ENCODE peak calls at places on chromosomes 16 and 17, in six cellular contexts. One of them, this sample, is unnamed.

GRCh38 chr16:61831351-61831933 is 204.8 kb downstream of the CDH8 start:
- DNase-seq in tibial artery: no peak
- DNase-seq in right atrium auricular region: no peak
- DNase-seq in right lobe of liver: no peak
- DNase-seq in neuronal stem cell: no peak
- DNase-seq in HCT116: no peak
- DNase-seq in this sample: no peak

GRCh38 chr16:65547799-65548446 is 426.1 kb upstream of the CDH11 start:
- DNase-seq in HCT116: no peak
- DNase-seq in neuronal stem cell: peak; percentile 9
- DNase-seq in tibial artery: no peak
- DNase-seq in right atrium auricular region: no peak
- DNase-seq in right lobe of liver: no peak
- DNase-seq in this sample: no peak

GRCh38 chr17:39064374-39064773 is 87.1 kb downstream of the PLXDC1 start:
- DNase-seq in tibial artery: no peak
- DNase-seq in right lobe of liver: no peak
- DNase-seq in HCT116: no peak
- DNase-seq in neuronal stem cell: no peak
- DNase-seq in right atrium auricular region: no peak
- DNase-seq in this sample: no peak

GRCh38 chr17:18280239-18280638 is 19.8 kb downstream of the MIEF2 start:
- DNase-seq in right atrium auricular region: no peak
- DNase-seq in right lobe of liver: no peak
- DNase-seq in HCT116: no peak
- DNase-seq in tibial artery: no peak
- DNase-seq in neuronal stem cell: no peak
- DNase-seq in this sample: no peak

GRCh38 chr17:28345420-28346198 is 10.0 kb downstream of the TNFAIP1 start:
- DNase-seq in neuronal stem cell: no peak
- DNase-seq in right atrium auricular region: no peak
- DNase-seq in HCT116: no peak
- DNase-seq in right lobe of liver: peak; percentile 62
- DNase-seq in tibial artery: no peak
- DNase-seq in this sample: peak; percentile 47

GRCh38 chr17:58306131-58306951 is 22.3 kb downstream of the TSPOAP1 start:
- DNase-seq in neuronal stem cell: no peak
- DNase-seq in HCT116: no peak
- DNase-seq in tibial artery: no peak
- DNase-seq in right atrium auricular region: no peak
- DNase-seq in right lobe of liver: no peak
- DNase-seq in this sample: no peak

GRCh38 chr16:19696312-19696711 is 21.7 kb downstream of the KNOP1 start:
- DNase-seq in right atrium auricular region: peak; percentile 93
- DNase-seq in tibial artery: peak; percentile 87
- DNase-seq in right lobe of liver: peak; percentile 74
- DNase-seq in neuronal stem cell: no peak
- DNase-seq in HCT116: no peak
- DNase-seq in this sample: peak; percentile 74

GRCh38 chr16:82735176-82735575 is 108.4 kb downstream of the CDH13 start:
- DNase-seq in tibial artery: no peak
- DNase-seq in right lobe of liver: no peak
- DNase-seq in neuronal stem cell: no peak
- DNase-seq in right atrium auricular region: no peak
- DNase-seq in HCT116: no peak
- DNase-seq in this sample: no peak

GRCh38 chr17:78974635-78975591 is 4.8 kb downstream of the LGALS3BP start:
- DNase-seq in HCT116: peak; percentile 67
- DNase-seq in tibial artery: peak; percentile 92
- DNase-seq in right atrium auricular region: peak; percentile 88
- DNase-seq in right lobe of liver: peak; percentile 57
- DNase-seq in neuronal stem cell: no peak
- DNase-seq in this sample: peak; percentile 85

GRCh38 chr16:2056077-2056476 is 8.3 kb downstream of the TSC2 start:
- DNase-seq in right lobe of liver: peak; percentile 65
- DNase-seq in HCT116: no peak
- DNase-seq in right atrium auricular region: no peak
- DNase-seq in neuronal stem cell: no peak
- DNase-seq in tibial artery: no peak
- DNase-seq in this sample: no peak

GRCh38 chr17:81000631-81001357 is 9.2 kb downstream of the CHMP6 start:
- DNase-seq in tibial artery: no peak
- DNase-seq in neuronal stem cell: no peak
- DNase-seq in right lobe of liver: peak; percentile 72
- DNase-seq in HCT116: no peak
- DNase-seq in right atrium auricular region: no peak
- DNase-seq in this sample: no peak

GRCh38 chr17:28518578-28518977 is 12.4 kb downstream of the FOXN1 start:
- DNase-seq in right atrium auricular region: no peak
- DNase-seq in right lobe of liver: no peak
- DNase-seq in HCT116: no peak
- DNase-seq in neuronal stem cell: no peak
- DNase-seq in tibial artery: no peak
- DNase-seq in this sample: no peak

GRCh38 chr16:66881014-66881417 is 701 bp downstream of the PDP2 start:
- DNase-seq in right atrium auricular region: no peak
- DNase-seq in tibial artery: no peak
- DNase-seq in neuronal stem cell: peak; percentile 24
- DNase-seq in right lobe of liver: no peak
- DNase-seq in HCT116: no peak
- DNase-seq in this sample: no peak

GRCh38 chr17:31878703-31879073 is 19.6 kb upstream of the COPRS start:
- DNase-seq in tibial artery: no peak
- DNase-seq in right lobe of liver: no peak
- DNase-seq in HCT116: no peak
- DNase-seq in neuronal stem cell: no peak
- DNase-seq in right atrium auricular region: no peak
- DNase-seq in this sample: no peak

GRCh38 chr17:76887809-76888208 is 19.6 kb downstream of the MGAT5B start:
- DNase-seq in right lobe of liver: no peak
- DNase-seq in right atrium auricular region: no peak
- DNase-seq in neuronal stem cell: no peak
- DNase-seq in HCT116: no peak
- DNase-seq in tibial artery: no peak
- DNase-seq in this sample: no peak

GRCh38 chr16:11315499-11315898 is 29.8 kb upstream of the RMI2 start:
- DNase-seq in right atrium auricular region: no peak
- DNase-seq in right lobe of liver: no peak
- DNase-seq in neuronal stem cell: peak; percentile 82
- DNase-seq in HCT116: no peak
- DNase-seq in tibial artery: no peak
- DNase-seq in this sample: no peak

GRCh38 chr17:17780941-17781590 is 55.7 kb downstream of the SREBF1 start:
- DNase-seq in right atrium auricular region: no peak
- DNase-seq in tibial artery: peak; percentile 81
- DNase-seq in right lobe of liver: no peak
- DNase-seq in neuronal stem cell: peak; percentile 68
- DNase-seq in HCT116: no peak
- DNase-seq in this sample: no peak

DNA sequence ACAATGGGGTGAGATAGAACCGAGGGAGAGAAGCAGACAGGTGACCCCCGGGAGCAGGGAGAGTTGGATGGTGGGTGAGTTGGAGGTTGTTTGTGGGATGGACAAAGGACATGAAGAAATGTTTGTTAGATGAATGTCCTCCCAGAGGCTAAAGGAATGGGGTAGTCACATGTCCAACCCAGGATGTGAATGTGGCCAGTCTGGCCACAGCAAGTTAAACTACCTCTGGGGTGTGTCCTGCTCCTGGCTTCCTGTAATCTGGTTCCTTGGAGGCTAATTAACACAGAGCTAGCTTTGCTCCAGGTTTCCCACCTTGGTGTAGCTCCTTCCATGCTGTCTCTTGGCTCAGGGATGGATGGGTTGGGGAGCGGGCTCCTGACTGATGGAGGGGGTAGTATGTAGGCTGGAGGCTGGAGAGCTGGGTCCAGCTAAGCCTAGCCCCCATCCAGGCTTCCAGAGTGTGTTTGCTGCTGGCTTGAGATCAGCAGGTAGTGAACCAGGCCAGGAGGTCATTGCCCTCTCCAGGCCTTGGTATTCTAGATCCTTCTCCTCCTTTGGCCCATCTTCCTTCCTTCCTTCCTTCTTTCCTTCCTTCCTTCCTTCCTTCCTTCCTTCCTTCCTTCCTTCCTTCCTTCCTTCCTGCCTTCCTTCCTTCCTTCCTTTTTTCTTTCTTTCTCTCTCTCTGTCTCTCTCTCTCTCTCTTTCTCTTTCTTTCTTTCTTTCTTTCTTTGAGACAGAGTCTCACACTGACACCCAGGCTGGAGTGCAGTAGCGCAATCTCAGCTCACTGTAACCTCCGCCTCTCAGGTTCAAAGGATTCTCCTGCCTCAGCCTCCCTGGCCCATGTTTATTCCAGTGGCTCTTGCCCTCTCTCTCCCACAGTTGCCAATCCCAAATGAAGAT is 28.0 kb upstream of the UBE2G1 start:
- DNase-seq in HCT116: no peak
- DNase-seq in right atrium auricular region: no peak
- DNase-seq in neuronal stem cell: no peak
- DNase-seq in tibial artery: no peak
- DNase-seq in right lobe of liver: no peak
- DNase-seq in this sample: no peak
- H3K4me3 ChIP-seq in HCT116: no peak overlapping the region
- H3K4me3 ChIP-seq in right atrium auricular region: no peak overlapping the region
- H3K4me3 ChIP-seq in neuronal stem cell: no peak overlapping the region
- H3K4me3 ChIP-seq in tibial artery: no peak overlapping the region
- H3K4me3 ChIP-seq in right lobe of liver: no peak overlapping the region
- H3K4me3 ChIP-seq in this sample: no peak overlapping the region

DNA sequence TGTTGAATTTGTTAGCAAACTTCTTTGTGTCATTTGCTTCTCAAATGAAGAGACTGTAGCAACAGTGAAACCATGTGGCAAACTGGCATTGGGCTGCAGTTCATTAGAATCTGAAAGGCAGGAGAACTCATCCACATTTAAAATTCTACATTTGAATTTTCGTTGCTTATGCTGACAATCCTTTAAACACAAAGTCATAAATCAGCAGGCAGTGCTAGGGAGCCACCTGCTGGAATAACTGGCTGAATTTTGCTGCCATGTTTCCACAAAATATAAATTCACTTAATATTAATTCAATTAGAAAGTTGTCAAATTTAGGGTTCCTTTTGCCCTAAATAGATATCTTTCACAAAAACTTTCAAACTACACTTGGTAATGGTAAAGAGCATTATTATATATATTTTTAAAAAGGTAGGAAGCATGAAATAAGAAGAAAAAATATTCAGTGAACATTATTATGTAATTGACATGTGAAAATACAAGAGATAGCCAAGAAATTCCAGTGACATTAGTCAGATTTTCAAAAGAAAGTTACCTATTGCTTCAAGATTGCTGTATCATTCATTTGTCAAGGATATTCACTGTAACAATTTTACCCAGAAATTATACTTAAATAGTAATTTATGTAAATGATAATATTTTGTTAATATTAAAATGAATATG is 350.1 kb downstream of the KIF2B start:
- DNase-seq in right atrium auricular region: no peak
- DNase-seq in HCT116: no peak
- DNase-seq in tibial artery: no peak
- DNase-seq in right lobe of liver: no peak
- DNase-seq in neuronal stem cell: no peak
- DNase-seq in this sample: no peak
- H3K9me3 ChIP-seq in right atrium auricular region: no peaks in the 10 kb centered on the region
- H3K9me3 ChIP-seq in HCT116: peaks cover 36% of the 10 kb centered on the region
- H3K9me3 ChIP-seq in tibial artery: no peaks in the 10 kb centered on the region
- H3K9me3 ChIP-seq in right lobe of liver: no peaks in the 10 kb centered on the region
- H3K9me3 ChIP-seq in neuronal stem cell: no peaks in the 10 kb centered on the region
- H3K9me3 ChIP-seq in this sample: no peaks in the 10 kb centered on the region

GRCh38 chr17:8138672-8139371 is 13.4 kb downstream of the PER1 start:
- DNase-seq in neuronal stem cell: peak; percentile 97
- DNase-seq in HCT116: peak; percentile 95
- DNase-seq in right lobe of liver: peak; percentile 91
- DNase-seq in tibial artery: peak; percentile 98
- DNase-seq in right atrium auricular region: peak; percentile 97
- DNase-seq in this sample: peak; percentile 96

GRCh38 chr17:8137645-8138342 is 13.9 kb upstream of the HES7 start:
- DNase-seq in tibial artery: peak; percentile 70
- DNase-seq in right lobe of liver: no peak
- DNase-seq in HCT116: no peak
- DNase-seq in right atrium auricular region: no peak
- DNase-seq in neuronal stem cell: no peak
- DNase-seq in this sample: no peak

GRCh38 chr17:8140413-8141029 is 11.7 kb downstream of the PER1 start:
- DNase-seq in right atrium auricular region: no peak
- DNase-seq in HCT116: no peak
- DNase-seq in right lobe of liver: no peak
- DNase-seq in tibial artery: peak; percentile 74
- DNase-seq in neuronal stem cell: no peak
- DNase-seq in this sample: no peak

GRCh38 chr17:8140058-8140412 is 12.2 kb downstream of the PER1 start:
- DNase-seq in tibial artery: peak; percentile 79
- DNase-seq in right atrium auricular region: no peak
- DNase-seq in neuronal stem cell: no peak
- DNase-seq in right lobe of liver: no peak
- DNase-seq in HCT116: no peak
- DNase-seq in this sample: peak; percentile 60

DNA sequence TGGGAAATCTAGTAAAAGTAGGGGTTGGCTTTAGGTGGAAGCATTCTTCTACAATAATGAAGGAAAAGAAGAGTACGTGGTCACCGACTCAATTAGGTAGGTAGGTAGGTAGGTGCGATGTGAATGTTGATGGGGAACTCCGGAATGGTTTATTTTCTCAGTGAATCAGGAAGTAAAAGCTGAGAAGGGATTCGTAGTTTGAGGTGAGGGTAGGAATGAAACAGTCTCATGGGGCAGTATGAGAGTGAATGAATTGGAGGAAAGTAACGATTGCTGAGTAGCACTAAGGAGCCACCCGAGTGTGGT is 13.9 kb downstream of the PER1 start:
- DNase-seq in neuronal stem cell: no peak
- DNase-seq in HCT116: no peak
- DNase-seq in right lobe of liver: no peak
- DNase-seq in tibial artery: no peak
- DNase-seq in right atrium auricular region: no peak
- DNase-seq in this sample: no peak
- H3K4me1 ChIP-seq in neuronal stem cell: peaks cover 11% of the 10 kb centered on the region
- H3K4me1 ChIP-seq in HCT116: peaks cover 66% of the 10 kb centered on the region
- H3K4me1 ChIP-seq in right lobe of liver: peaks cover 9% of the 10 kb centered on the region
- H3K4me1 ChIP-seq in tibial artery: peaks cover 46% of the 10 kb centered on the region
- H3K4me1 ChIP-seq in right atrium auricular region: peaks cover 36% of the 10 kb centered on the region
- H3K4me1 ChIP-seq in this sample: peaks cover 14% of the 10 kb centered on the region

DNA sequence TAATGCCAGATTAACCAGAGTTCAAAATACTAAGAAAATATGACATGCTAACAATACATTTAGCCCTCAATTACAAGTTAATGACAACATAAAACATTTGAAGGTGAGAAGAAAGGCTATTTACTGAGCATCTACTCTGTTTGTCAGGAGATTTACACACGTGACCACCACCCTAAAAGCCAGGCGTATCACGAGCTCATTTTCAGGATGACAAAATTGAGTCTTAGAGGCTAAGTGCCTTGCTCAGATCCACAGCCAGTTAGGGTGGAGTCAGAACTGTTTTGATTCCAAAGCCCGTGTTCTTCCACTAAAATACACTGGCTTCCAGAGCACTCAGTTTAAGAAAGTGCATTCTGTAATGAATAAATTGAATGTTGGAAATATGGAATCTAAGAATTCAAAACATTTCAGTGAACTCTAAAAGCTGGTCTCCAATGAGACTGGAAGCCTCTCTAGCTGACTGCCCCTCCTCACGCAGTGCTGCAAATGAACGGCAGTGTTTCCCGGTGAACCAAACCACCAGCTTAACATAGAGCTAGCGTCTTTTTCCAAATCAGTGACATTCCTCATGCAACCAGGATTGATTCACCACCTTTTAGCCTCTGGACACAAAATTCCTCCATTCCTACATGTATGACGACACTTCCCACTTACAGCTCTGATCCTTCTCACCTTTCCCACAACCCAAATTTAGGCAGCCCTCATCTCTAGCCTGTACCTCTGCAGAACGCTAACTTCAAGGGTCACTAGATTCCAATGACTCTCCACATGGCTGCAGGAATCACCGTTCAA is 5.9 kb downstream of the ZDHHC7 start:
- DNase-seq in right lobe of liver: no peak
- DNase-seq in tibial artery: peak; percentile 83
- DNase-seq in right atrium auricular region: no peak
- DNase-seq in HCT116: no peak
- DNase-seq in neuronal stem cell: no peak
- DNase-seq in this sample: no peak
- H3K4me3 ChIP-seq in right lobe of liver: no peak overlapping the region
- H3K4me3 ChIP-seq in tibial artery: peak overlapping the region; percentile 18
- H3K4me3 ChIP-seq in right atrium auricular region: no peak overlapping the region
- H3K4me3 ChIP-seq in HCT116: no peak overlapping the region
- H3K4me3 ChIP-seq in neuronal stem cell: no peak overlapping the region
- H3K4me3 ChIP-seq in this sample: no peak overlapping the region

This sample was measured in adrenal gland.